ENCODE peak calls at places on chromosomes 16 and 17, in eight cellular contexts. One of them, this sample, is unnamed.

GRCh38 chr17:19384723-19385391 is 2.1 kb downstream of the MFAP4 start:
- DNase-seq in fibroblast of villous mesenchyme: peak; percentile 97
- DNase-seq in fibroblast of lung: peak; percentile 99
- DNase-seq in CD8-positive, alpha-beta T cell: no peak
- DNase-seq in heart left ventricle: peak; percentile 94
- DNase-seq in lower leg skin: peak; percentile 98
- DNase-seq in AG10803: peak; percentile 97
- DNase-seq in fibroblast of the aortic adventitia: peak; percentile 98
- DNase-seq in this sample: peak; percentile 46

GRCh38 chr17:50129946-50130777 is at the start of gene SAMD14:
- DNase-seq in fibroblast of villous mesenchyme: no peak
- DNase-seq in fibroblast of lung: no peak
- DNase-seq in CD8-positive, alpha-beta T cell: peak; percentile 59
- DNase-seq in heart left ventricle: no peak
- DNase-seq in lower leg skin: no peak
- DNase-seq in AG10803: peak; percentile 28
- DNase-seq in fibroblast of the aortic adventitia: no peak
- DNase-seq in this sample: no peak

GRCh38 chr17:51224615-51225262 is 35.1 kb downstream of the MBTD1 start:
- DNase-seq in fibroblast of villous mesenchyme: no peak
- DNase-seq in fibroblast of lung: no peak
- DNase-seq in CD8-positive, alpha-beta T cell: no peak
- DNase-seq in heart left ventricle: no peak
- DNase-seq in lower leg skin: no peak
- DNase-seq in AG10803: no peak
- DNase-seq in fibroblast of the aortic adventitia: no peak
- DNase-seq in this sample: no peak

GRCh38 chr16:75947626-75948239 is 221.4 kb upstream of the CPHXL start:
- DNase-seq in fibroblast of villous mesenchyme: no peak
- DNase-seq in fibroblast of lung: no peak
- DNase-seq in CD8-positive, alpha-beta T cell: no peak
- DNase-seq in heart left ventricle: no peak
- DNase-seq in lower leg skin: no peak
- DNase-seq in AG10803: no peak
- DNase-seq in fibroblast of the aortic adventitia: no peak
- DNase-seq in this sample: no peak

GRCh38 chr16:8741636-8742427 is 55.6 kb downstream of the TMEM186 start:
- DNase-seq in fibroblast of villous mesenchyme: no peak
- DNase-seq in fibroblast of lung: no peak
- DNase-seq in CD8-positive, alpha-beta T cell: no peak
- DNase-seq in heart left ventricle: no peak
- DNase-seq in lower leg skin: no peak
- DNase-seq in AG10803: no peak
- DNase-seq in fibroblast of the aortic adventitia: no peak
- DNase-seq in this sample: no peak

GRCh38 chr17:78817123-78817522 is 23.5 kb downstream of the USP36 start:
- DNase-seq in fibroblast of villous mesenchyme: no peak
- DNase-seq in fibroblast of lung: no peak
- DNase-seq in CD8-positive, alpha-beta T cell: peak; percentile 89
- DNase-seq in heart left ventricle: no peak
- DNase-seq in lower leg skin: no peak
- DNase-seq in AG10803: no peak
- DNase-seq in fibroblast of the aortic adventitia: no peak
- DNase-seq in this sample: peak; percentile 93

GRCh38 chr16:68599586-68599985 is 45.5 kb upstream of the CDH3 start:
- DNase-seq in fibroblast of villous mesenchyme: no peak
- DNase-seq in fibroblast of lung: no peak
- DNase-seq in CD8-positive, alpha-beta T cell: no peak
- DNase-seq in heart left ventricle: no peak
- DNase-seq in lower leg skin: no peak
- DNase-seq in AG10803: no peak
- DNase-seq in fibroblast of the aortic adventitia: no peak
- DNase-seq in this sample: no peak

GRCh38 chr17:58339775-58340622 is 11.4 kb upstream of the TSPOAP1 start:
- DNase-seq in fibroblast of villous mesenchyme: no peak
- DNase-seq in fibroblast of lung: no peak
- DNase-seq in CD8-positive, alpha-beta T cell: no peak
- DNase-seq in heart left ventricle: no peak
- DNase-seq in lower leg skin: no peak
- DNase-seq in AG10803: no peak
- DNase-seq in fibroblast of the aortic adventitia: no peak
- DNase-seq in this sample: no peak

GRCh38 chr17:36849871-36850348 is 87.4 kb upstream of the LHX1 start:
- DNase-seq in fibroblast of villous mesenchyme: peak; percentile 66
- DNase-seq in fibroblast of lung: peak; percentile 34
- DNase-seq in CD8-positive, alpha-beta T cell: no peak
- DNase-seq in heart left ventricle: no peak
- DNase-seq in lower leg skin: no peak
- DNase-seq in AG10803: peak; percentile 52
- DNase-seq in fibroblast of the aortic adventitia: peak; percentile 63
- DNase-seq in this sample: no peak

GRCh38 chr16:75483222-75483621 is 12.0 kb downstream of the CHST6 start:
- DNase-seq in fibroblast of villous mesenchyme: no peak
- DNase-seq in fibroblast of lung: no peak
- DNase-seq in CD8-positive, alpha-beta T cell: no peak
- DNase-seq in heart left ventricle: no peak
- DNase-seq in lower leg skin: no peak
- DNase-seq in AG10803: no peak
- DNase-seq in fibroblast of the aortic adventitia: no peak
- DNase-seq in this sample: no peak

GRCh38 chr17:80101160-80101945 is at the start of gene GAA:
- DNase-seq in fibroblast of villous mesenchyme: peak; percentile 78
- DNase-seq in fibroblast of lung: peak; percentile 78
- DNase-seq in CD8-positive, alpha-beta T cell: peak; percentile 84
- DNase-seq in heart left ventricle: peak; percentile 94
- DNase-seq in lower leg skin: peak; percentile 97
- DNase-seq in AG10803: peak; percentile 71
- DNase-seq in fibroblast of the aortic adventitia: peak; percentile 77
- DNase-seq in this sample: peak; percentile 69

GRCh38 chr16:72910371-72910770 is 137.6 kb downstream of the ZFHX3 start:
- DNase-seq in fibroblast of villous mesenchyme: no peak
- DNase-seq in fibroblast of lung: no peak
- DNase-seq in CD8-positive, alpha-beta T cell: no peak
- DNase-seq in heart left ventricle: no peak
- DNase-seq in lower leg skin: no peak
- DNase-seq in AG10803: no peak
- DNase-seq in fibroblast of the aortic adventitia: no peak
- DNase-seq in this sample: no peak

GRCh38 chr16:24075929-24076716 is 180.0 kb upstream of the CACNG3 start:
- DNase-seq in fibroblast of villous mesenchyme: no peak
- DNase-seq in fibroblast of lung: no peak
- DNase-seq in CD8-positive, alpha-beta T cell: no peak
- DNase-seq in heart left ventricle: no peak
- DNase-seq in lower leg skin: no peak
- DNase-seq in AG10803: no peak
- DNase-seq in fibroblast of the aortic adventitia: no peak
- DNase-seq in this sample: no peak

GRCh38 chr16:85607796-85608514 is 5.2 kb upstream of the GSE1 start:
- DNase-seq in fibroblast of villous mesenchyme: peak; percentile 29
- DNase-seq in fibroblast of lung: no peak
- DNase-seq in CD8-positive, alpha-beta T cell: no peak
- DNase-seq in heart left ventricle: no peak
- DNase-seq in lower leg skin: no peak
- DNase-seq in AG10803: no peak
- DNase-seq in fibroblast of the aortic adventitia: no peak
- DNase-seq in this sample: peak; percentile 45

DNA sequence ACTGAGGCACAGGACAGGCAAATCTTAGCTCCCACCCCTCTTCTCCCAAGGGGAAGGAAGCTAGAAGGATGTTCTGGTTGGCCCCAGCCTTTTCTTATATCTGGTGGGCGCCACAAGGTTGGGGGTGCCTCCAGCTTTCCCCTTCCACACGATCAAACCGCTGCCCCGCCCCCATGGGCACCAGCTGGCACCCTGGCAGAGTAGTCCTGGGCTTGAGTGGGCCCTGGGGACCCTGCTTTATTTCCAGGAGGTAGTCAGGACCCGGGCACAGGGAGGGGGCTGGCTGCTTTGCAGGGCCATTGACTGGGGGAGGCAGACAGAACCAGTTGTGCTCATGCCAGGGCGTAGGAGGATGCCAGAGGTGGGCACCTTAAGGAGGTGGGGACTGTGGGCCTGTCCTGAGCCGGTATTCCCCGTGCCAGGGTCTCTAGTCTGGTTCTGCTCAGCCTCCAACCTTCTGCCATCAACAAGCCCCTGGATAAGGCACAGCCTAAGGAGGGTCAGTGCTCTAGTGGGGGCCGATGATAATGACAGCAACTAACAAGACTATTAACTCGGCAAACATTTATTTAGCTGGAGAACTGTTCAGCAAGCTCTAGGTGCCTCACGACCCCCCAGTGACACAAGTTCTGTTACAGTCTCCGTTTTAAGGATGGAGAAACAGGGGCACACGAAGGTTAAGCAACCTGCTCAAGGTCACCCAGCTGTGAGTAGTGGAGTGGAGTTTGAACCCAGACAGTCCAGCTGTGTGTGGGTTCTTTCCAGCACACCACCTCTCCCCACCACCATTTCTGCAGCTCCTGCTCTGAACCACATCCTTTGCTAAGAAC is 7.6 kb upstream of the PPP1R1B start:
- DNase-seq in fibroblast of villous mesenchyme: no peak
- DNase-seq in fibroblast of lung: no peak
- DNase-seq in CD8-positive, alpha-beta T cell: no peak
- DNase-seq in heart left ventricle: no peak
- DNase-seq in lower leg skin: peak; percentile 80
- DNase-seq in AG10803: no peak
- DNase-seq in fibroblast of the aortic adventitia: no peak
- DNase-seq in this sample: no peak
- H3K4me3 ChIP-seq in fibroblast of villous mesenchyme: no peak overlapping the region
- H3K4me3 ChIP-seq in fibroblast of lung: no peak overlapping the region
- H3K4me3 ChIP-seq in CD8-positive, alpha-beta T cell: no peak overlapping the region
- H3K4me3 ChIP-seq in heart left ventricle: no peak overlapping the region
- H3K4me3 ChIP-seq in lower leg skin: no peak overlapping the region
- H3K4me3 ChIP-seq in AG10803: no peak overlapping the region
- H3K4me3 ChIP-seq in fibroblast of the aortic adventitia: no peak overlapping the region
- H3K4me3 ChIP-seq in this sample: no peak overlapping the region

DNA sequence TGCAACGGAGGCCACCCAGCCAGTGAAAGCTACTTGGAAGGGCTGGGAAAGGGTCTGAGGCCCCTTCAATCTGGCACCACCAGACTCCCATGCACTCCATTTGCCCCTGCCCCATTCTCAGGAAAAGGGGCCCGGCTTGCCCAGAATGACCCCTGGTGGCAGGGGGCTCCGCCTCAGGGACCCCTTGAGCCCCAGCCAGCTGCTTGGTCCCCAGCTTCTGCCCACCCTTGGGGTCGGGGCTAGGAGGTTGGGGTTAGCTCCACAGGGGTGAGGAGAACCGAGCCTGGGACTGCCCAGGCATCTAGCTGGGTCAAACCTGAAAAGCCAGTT is 1.3 kb downstream of the RHBDF1 start:
- DNase-seq in fibroblast of villous mesenchyme: no peak
- DNase-seq in fibroblast of lung: no peak
- DNase-seq in CD8-positive, alpha-beta T cell: no peak
- DNase-seq in heart left ventricle: no peak
- DNase-seq in lower leg skin: no peak
- DNase-seq in AG10803: no peak
- DNase-seq in fibroblast of the aortic adventitia: no peak
- DNase-seq in this sample: no peak
- H3K4me3 ChIP-seq in fibroblast of villous mesenchyme: peak overlapping the region; percentile 84
- H3K4me3 ChIP-seq in fibroblast of lung: peak overlapping the region; percentile 81
- H3K4me3 ChIP-seq in CD8-positive, alpha-beta T cell: no peak overlapping the region
- H3K4me3 ChIP-seq in heart left ventricle: peak overlapping the region; percentile 98
- H3K4me3 ChIP-seq in lower leg skin: no peak overlapping the region
- H3K4me3 ChIP-seq in AG10803: peak overlapping the region; percentile 84
- H3K4me3 ChIP-seq in fibroblast of the aortic adventitia: peak overlapping the region; percentile 68
- H3K4me3 ChIP-seq in this sample: no peak overlapping the region

DNA sequence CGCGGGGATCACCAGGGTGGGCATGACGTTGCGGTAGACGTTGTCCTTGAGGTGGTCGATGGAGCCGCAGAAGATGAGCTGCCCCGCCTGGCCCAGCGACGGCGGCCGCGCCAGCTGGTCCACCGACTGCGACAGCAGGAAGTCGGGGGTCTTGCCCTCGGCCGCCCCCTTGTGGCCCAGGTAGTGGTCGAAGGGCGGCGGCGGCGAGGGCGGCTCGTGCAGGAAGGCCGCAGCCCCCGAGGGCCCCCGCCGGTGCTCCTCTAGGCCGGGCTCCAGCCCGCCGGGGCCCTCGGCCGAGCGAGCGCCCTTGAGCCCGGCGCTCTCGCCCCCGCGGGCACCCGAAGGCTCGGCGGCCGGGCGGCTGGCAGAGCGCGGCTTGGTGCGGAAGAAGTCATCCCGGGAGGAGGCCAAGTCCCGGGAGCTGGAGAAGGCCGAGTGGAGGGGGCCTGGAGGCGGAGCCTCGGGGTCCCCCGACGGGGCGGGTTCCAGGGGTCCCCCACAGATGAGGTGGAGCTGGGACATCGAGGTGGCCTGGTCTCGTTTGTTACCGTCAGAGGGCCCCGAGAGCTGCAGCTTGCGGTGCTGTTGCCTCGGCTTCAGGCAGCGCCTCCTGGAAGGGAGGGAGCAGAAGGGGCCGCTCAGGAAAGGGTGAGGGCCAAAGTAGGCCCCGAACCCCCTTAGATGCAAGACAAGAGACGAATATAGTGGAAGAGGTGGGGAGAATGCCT is 8.9 kb downstream of the FAM171A2 start:
- DNase-seq in fibroblast of villous mesenchyme: no peak
- DNase-seq in fibroblast of lung: no peak
- DNase-seq in CD8-positive, alpha-beta T cell: peak; percentile 65
- DNase-seq in heart left ventricle: peak; percentile 64
- DNase-seq in lower leg skin: no peak
- DNase-seq in AG10803: no peak
- DNase-seq in fibroblast of the aortic adventitia: no peak
- DNase-seq in this sample: no peak
- H3K4me3 ChIP-seq in fibroblast of villous mesenchyme: no peak overlapping the region
- H3K4me3 ChIP-seq in fibroblast of lung: no peak overlapping the region
- H3K4me3 ChIP-seq in CD8-positive, alpha-beta T cell: no peak overlapping the region
- H3K4me3 ChIP-seq in heart left ventricle: peak overlapping the region; percentile 28
- H3K4me3 ChIP-seq in lower leg skin: no peak overlapping the region
- H3K4me3 ChIP-seq in AG10803: no peak overlapping the region
- H3K4me3 ChIP-seq in fibroblast of the aortic adventitia: no peak overlapping the region
- H3K4me3 ChIP-seq in this sample: no peak overlapping the region

GRCh38 chr16:48382131-48382530 is 3.1 kb downstream of the SIAH1 start:
- DNase-seq in fibroblast of villous mesenchyme: no peak
- DNase-seq in fibroblast of lung: no peak
- DNase-seq in CD8-positive, alpha-beta T cell: no peak
- DNase-seq in heart left ventricle: no peak
- DNase-seq in lower leg skin: no peak
- DNase-seq in AG10803: no peak
- DNase-seq in fibroblast of the aortic adventitia: no peak
- DNase-seq in this sample: no peak

GRCh38 chr16:48384982-48385271 is 286 bp downstream of the SIAH1 start:
- DNase-seq in fibroblast of villous mesenchyme: peak; percentile 45
- DNase-seq in fibroblast of lung: no peak
- DNase-seq in CD8-positive, alpha-beta T cell: no peak
- DNase-seq in heart left ventricle: peak; percentile 63
- DNase-seq in lower leg skin: no peak
- DNase-seq in AG10803: peak; percentile 25
- DNase-seq in fibroblast of the aortic adventitia: no peak
- DNase-seq in this sample: no peak

GRCh38 chr16:48383877-48384304 is 1.3 kb downstream of the SIAH1 start:
- DNase-seq in fibroblast of villous mesenchyme: no peak
- DNase-seq in fibroblast of lung: no peak
- DNase-seq in CD8-positive, alpha-beta T cell: no peak
- DNase-seq in heart left ventricle: no peak
- DNase-seq in lower leg skin: no peak
- DNase-seq in AG10803: no peak
- DNase-seq in fibroblast of the aortic adventitia: no peak
- DNase-seq in this sample: peak; percentile 18

GRCh38 chr16:48384305-48384981 is 770 bp downstream of the SIAH1 start:
- DNase-seq in fibroblast of villous mesenchyme: peak; percentile 67
- DNase-seq in fibroblast of lung: peak; percentile 73
- DNase-seq in CD8-positive, alpha-beta T cell: no peak
- DNase-seq in heart left ventricle: peak; percentile 71
- DNase-seq in lower leg skin: peak; percentile 91
- DNase-seq in AG10803: peak; percentile 46
- DNase-seq in fibroblast of the aortic adventitia: peak; percentile 54
- DNase-seq in this sample: no peak

GRCh38 chr16:48383204-48383876 is 1.9 kb downstream of the SIAH1 start:
- DNase-seq in fibroblast of villous mesenchyme: peak; percentile 75
- DNase-seq in fibroblast of lung: peak; percentile 79
- DNase-seq in CD8-positive, alpha-beta T cell: no peak
- DNase-seq in heart left ventricle: no peak
- DNase-seq in lower leg skin: no peak
- DNase-seq in AG10803: peak; percentile 69
- DNase-seq in fibroblast of the aortic adventitia: peak; percentile 74
- DNase-seq in this sample: no peak
- H3K4me3 ChIP-seq in fibroblast of villous mesenchyme: peak overlapping the region; percentile 67
- H3K4me3 ChIP-seq in fibroblast of lung: peak overlapping the region; percentile 69
- H3K4me3 ChIP-seq in CD8-positive, alpha-beta T cell: peak overlapping the region; percentile 50
- H3K4me3 ChIP-seq in heart left ventricle: peak overlapping the region; percentile 95
- H3K4me3 ChIP-seq in lower leg skin: no peak overlapping the region
- H3K4me3 ChIP-seq in AG10803: peak overlapping the region; percentile 87
- H3K4me3 ChIP-seq in fibroblast of the aortic adventitia: peak overlapping the region; percentile 63
- H3K4me3 ChIP-seq in this sample: peak overlapping the region; percentile 87

This sample was measured in Jurkat, Clone E6-1.